ENCODE peak calls at places on chromosomes 1 and 21, in six cellular contexts. A, I, J, W, B and V are unnamed samples.

GRCh38 chr1:19353596-19353995 is 41.5 kb downstream of the SLC66A1 start:
- ATAC-seq in J (no peak), W (no peak), A (no peak), B (no peak), I (no peak), V (no peak)

GRCh38 chr1:186330758-186331157 is 44.3 kb downstream of the TPR start:
- ATAC-seq in I (no peak), A (peak), W (no peak), B (peak), J (no peak), V (no peak)

GRCh38 chr1:36349241-36349671 is 25.8 kb upstream of the EVA1B start:
- ATAC-seq in J (no peak), B (no peak), I (peak), A (no peak), W (no peak), V (no peak)

GRCh38 chr1:230050973-230051735 is 15.9 kb upstream of the GALNT2 start:
- ATAC-seq in I (no peak), W (no peak), J (no peak), A (no peak), B (no peak), V (no peak)

GRCh38 chr1:23283660-23284602 is 60.2 kb downstream of the HNRNPR start:
- ATAC-seq in W (no peak), B (no peak), I (no peak), J (peak), A (no peak), V (no peak)

GRCh38 chr1:10771789-10772188 is 24.7 kb downstream of the CASZ1 start:
- ATAC-seq in J (no peak), W (no peak), B (no peak), I (no peak), A (no peak), V (no peak)

GRCh38 chr1:36223373-36223995 is 759 bp upstream of the THRAP3 start:
- ATAC-seq in I (peak), A (no peak), W (peak), B (peak), J (peak), V (peak)

GRCh38 chr1:59178803-59179202 is 118.1 kb upstream of the FGGY start:
- ATAC-seq in A (no peak), J (no peak), I (no peak), W (no peak), B (no peak), V (no peak)

GRCh38 chr1:110098222-110099026 is 13.8 kb upstream of the UBL4B start:
- ATAC-seq in J (no peak), B (peak), A (no peak), I (no peak), W (no peak), V (no peak)

GRCh38 chr21:38984568-38984967 is 178.8 kb downstream of the ETS2 start:
- ATAC-seq in A (no peak), B (no peak), J (no peak), W (no peak), I (no peak), V (no peak)

GRCh38 chr1:35558374-35559316 is 1.0 kb downstream of the NCDN start:
- ATAC-seq in I (no peak), A (no peak), W (no peak), B (peak), J (no peak), V (no peak)

GRCh38 chr1:39779137-39779536 is 8.0 kb upstream of the OXCT2 start:
- ATAC-seq in I (no peak), B (no peak), J (no peak), W (no peak), A (no peak), V (no peak)

GRCh38 chr1:218350909-218351616 is 5.9 kb downstream of the TGFB2 start:
- ATAC-seq in W (no peak), J (no peak), I (no peak), B (no peak), A (no peak), V (no peak)

GRCh38 chr1:44144962-44145756 is 3.7 kb upstream of the KLF18 start:
- ATAC-seq in J (no peak), B (no peak), A (no peak), W (no peak), I (no peak), V (no peak)

GRCh38 chr1:117673405-117673804 is 67.6 kb downstream of the TENT5C start:
- ATAC-seq in A (peak), W (no peak), J (no peak), I (no peak), B (no peak), V (no peak)

GRCh38 chr1:45796946-45797345 is 6.5 kb upstream of the MAST2 start:
- ATAC-seq in A (no peak), W (no peak), I (no peak), J (no peak), B (no peak), V (no peak)

GRCh38 chr21:39561128-39561527 is 51.6 kb upstream of the B3GALT5 start:
- ATAC-seq in W (no peak), B (no peak), A (no peak), I (no peak), J (peak), V (no peak)

GRCh38 chr1:60678802-60679201 is 403.6 kb upstream of the NFIA start:
- ATAC-seq in A (no peak), W (no peak), B (no peak), J (no peak), I (no peak), V (no peak)

GRCh38 chr1:91684599-91685196 is 184.0 kb downstream of the CDC7 start:
- ATAC-seq in J (no peak), A (no peak), B (peak), W (no peak), I (peak), V (no peak)

GRCh38 chr1:156775799-156776198 is 8.5 kb downstream of the PRCC start:
- ATAC-seq in J (no peak), B (no peak), A (no peak), W (no peak), I (no peak), V (no peak)

GRCh38 chr1:19210772-19211549 is 895 bp upstream of the UBR4 start:
- ATAC-seq in I (no peak), J (no peak), W (no peak), B (peak), A (no peak), V (no peak)

GRCh38 chr1:51902456-51902855 is 23.9 kb upstream of the NRDC start:
- ATAC-seq in B (no peak), A (no peak), J (no peak), W (no peak), I (no peak), V (no peak)

GRCh38 chr1:17436380-17437174 is 2.9 kb downstream of the RCC2 start:
- ATAC-seq in A (no peak), I (no peak), B (no peak), J (no peak), W (no peak), V (no peak)

GRCh38 chr1:205309741-205310140 is 11.8 kb downstream of the NUAK2 start:
- ATAC-seq in I (no peak), J (no peak), W (no peak), B (no peak), A (no peak), V (no peak)

GRCh38 chr1:58931024-58931423 is 147.2 kb upstream of the JUN start:
- ATAC-seq in B (no peak), I (no peak), W (no peak), A (no peak), J (no peak), V (no peak)

GRCh38 chr1:181392613-181393170 is 90.6 kb upstream of the CACNA1E start:
- ATAC-seq in W (no peak), I (no peak), J (no peak), B (no peak), A (no peak), V (no peak)

GRCh38 chr1:181387702-181388101 is 95.6 kb upstream of the CACNA1E start:
- ATAC-seq in B (no peak), J (no peak), W (no peak), A (no peak), I (no peak), V (no peak)

GRCh38 chr1:181392133-181392532 is 91.2 kb upstream of the CACNA1E start:
- ATAC-seq in J (no peak), B (no peak), W (no peak), I (no peak), A (no peak), V (no peak)

GRCh38 chr1:181391297-181391905 is 91.9 kb upstream of the CACNA1E start:
- ATAC-seq in A (peak), B (peak), J (no peak), I (no peak), W (no peak), V (no peak)

GRCh38 chr1:181390350-181391080 is 92.8 kb upstream of the CACNA1E start:
- ATAC-seq in W (no peak), I (no peak), B (no peak), J (peak), A (peak), V (no peak)
- H3K27ac ChIP-seq in W (no peak), I (no peak), B (no peak), J (no peak), A (no peak), V (no peak)

GRCh38 chr1:6393400-6394187 is at the start of gene ACOT7:
- ATAC-seq in J (peak), A (peak), B (peak), I (peak), W (peak), V (peak)
- TF ChIP-seq POLR2A in J (peak), A (no peak), B (peak), I (peak), W (peak), V (peak)

DNA sequence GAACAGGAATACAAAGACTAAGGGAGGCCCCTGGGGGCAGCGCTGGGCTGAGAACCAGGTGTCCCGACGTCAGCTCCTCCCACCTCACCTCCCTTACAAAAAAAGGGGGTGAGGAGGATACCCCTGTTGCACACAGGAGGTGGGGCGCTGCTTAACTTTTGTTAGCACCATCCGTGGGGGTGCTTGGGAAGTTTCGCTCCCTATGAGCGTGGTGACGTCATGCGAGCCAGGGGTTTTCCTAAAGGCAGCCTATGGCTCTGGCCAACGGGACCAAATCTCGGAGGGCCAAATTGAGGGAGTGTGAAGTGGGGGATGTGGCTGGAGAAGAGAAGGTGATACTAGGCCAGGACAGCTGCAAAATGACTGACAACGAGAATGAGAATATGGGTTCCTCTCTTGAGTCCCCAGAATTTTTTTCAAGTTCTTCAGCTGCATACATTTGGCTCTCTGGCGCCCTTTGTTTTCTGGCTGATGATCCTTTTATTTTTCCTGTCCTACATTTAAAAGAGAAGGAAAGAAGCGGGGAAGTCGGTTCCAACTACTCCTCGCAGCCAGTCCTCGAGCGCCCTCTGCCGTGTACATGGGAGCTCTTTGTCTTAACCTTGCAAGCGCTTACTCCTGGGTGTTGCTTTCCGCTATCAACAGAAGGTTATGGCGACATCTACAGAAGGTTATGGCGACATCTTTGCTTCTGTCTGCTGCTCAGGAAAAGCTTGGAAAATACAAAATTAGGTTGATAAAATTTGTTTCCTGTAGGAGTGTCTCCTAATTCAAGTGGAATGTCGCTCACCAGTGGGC is 48.0 kb upstream of the ZC3H11B start:
- ATAC-seq in A (peak), W (peak), B (peak), J (peak), I (peak), V (peak)
- H3K27ac ChIP-seq in A (no peak), W (peak), B (no peak), J (no peak), I (no peak), V (no peak)

DNA sequence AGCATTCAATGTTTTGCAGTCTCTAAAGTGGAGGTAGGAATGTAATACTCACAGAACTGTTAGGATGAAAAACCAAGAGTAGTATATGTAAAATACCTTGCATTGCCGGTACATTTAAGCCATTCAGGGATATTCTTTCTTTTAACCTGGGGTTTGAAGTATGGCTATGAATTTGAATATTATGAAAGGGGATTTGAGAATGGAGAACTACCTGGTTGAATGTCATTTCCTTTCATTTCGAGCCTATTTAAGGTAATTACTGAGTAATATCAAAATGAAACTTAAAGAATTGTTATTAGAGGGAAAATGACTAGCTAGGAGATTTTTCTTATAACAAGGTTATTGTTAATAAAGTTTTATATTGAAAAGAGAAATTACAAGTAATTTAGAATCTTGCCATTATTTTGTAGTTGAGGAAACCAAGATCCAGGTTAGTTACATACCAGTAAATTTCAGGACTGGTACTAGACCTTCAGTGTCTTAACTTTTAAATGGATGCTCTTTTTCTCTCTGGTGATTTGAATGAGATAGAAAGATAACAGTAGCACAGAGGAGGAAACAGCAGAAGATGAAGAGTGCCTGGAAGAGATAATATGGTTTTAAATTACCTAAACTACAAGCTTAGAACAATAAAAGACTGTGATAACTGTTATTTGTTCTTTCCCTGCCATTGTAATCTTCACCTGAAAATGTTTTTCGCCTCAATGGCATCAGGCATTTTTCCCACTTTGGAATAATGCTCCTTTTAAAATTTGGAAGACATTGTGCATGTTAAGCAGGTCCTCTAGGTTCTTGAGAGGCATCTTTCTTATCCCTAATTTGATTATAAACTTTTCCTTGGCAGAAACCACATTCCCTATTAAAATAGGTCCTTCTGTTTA is 103.2 kb downstream of the PKN2 start:
- ATAC-seq in B (no peak), J (no peak), I (no peak), A (no peak), W (no peak), V (no peak)
- TF ChIP-seq POLR2A in B (no peak), J (no peak), I (no peak), A (no peak), W (no peak), V (no peak)

GRCh38 chr21:28767523-28767922 is 225.2 kb downstream of the LTN1 start:
- ATAC-seq in W (no peak), B (no peak), J (no peak), A (no peak), I (no peak), V (no peak)

GRCh38 chr21:28769683-28770082 is 223.0 kb downstream of the LTN1 start:
- ATAC-seq in I (no peak), W (no peak), J (no peak), B (no peak), A (no peak), V (no peak)

GRCh38 chr21:28770867-28771661 is 221.6 kb downstream of the LTN1 start:
- ATAC-seq in A (no peak), W (no peak), B (no peak), I (peak), J (no peak), V (peak)

GRCh38 chr21:28771790-28772501 is 220.7 kb downstream of the LTN1 start:
- ATAC-seq in B (no peak), J (no peak), A (no peak), I (peak), W (no peak), V (peak)

DNA sequence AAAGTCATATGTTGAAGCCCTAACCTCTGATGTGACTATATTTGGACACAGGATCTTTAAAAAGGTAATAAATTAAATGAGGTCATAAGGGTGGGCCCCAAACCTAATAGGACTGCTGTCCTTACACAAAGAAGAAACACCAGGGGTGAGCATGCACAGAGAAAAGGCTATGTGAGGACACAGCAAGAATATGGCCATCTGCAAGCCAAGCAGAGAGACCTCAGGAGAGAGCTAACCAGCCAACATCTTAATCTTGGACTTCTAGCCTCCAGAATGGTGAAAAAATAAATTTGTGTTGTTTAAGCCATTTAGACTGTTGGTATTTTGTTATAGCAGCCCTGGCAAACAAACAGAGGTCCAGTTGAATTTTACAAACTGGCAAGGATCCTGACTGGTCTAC is 223.9 kb downstream of the LTN1 start:
- ATAC-seq in A (no peak), W (no peak), B (no peak), I (no peak), J (no peak), V (no peak)
- H3K27ac ChIP-seq in A (no peak), W (no peak), B (no peak), I (no peak), J (no peak), V (peak)

DNA sequence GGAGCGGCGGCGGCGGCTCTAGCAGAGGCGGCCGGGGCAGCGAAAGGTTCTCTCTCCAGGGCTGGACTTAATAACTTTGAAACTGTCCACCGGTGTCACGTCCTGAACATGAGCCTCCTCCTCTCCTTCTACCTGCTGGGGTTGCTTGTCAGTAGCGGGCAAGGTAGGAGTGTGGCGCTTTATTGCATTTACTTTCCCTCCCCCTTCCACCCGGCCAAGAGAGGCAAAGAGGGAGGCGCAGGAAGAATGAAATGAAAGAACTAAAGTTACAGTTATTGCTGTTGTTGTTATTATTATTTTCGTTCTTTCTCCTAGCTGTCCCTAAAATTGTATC is 214 bp downstream of the NCAM2 start:
- ATAC-seq in J (peak), I (peak), W (no peak), B (peak), A (no peak), V (no peak)
- TF ChIP-seq POLR2A in J (no peak), I (no peak), W (no peak), B (no peak), A (no peak), V (no peak)

GRCh38 chr1:150006881-150007401 is 3.6 kb downstream of the OTUD7B start:
- ATAC-seq in B (peak), W (no peak), J (no peak), I (no peak), A (no peak), V (no peak)

GRCh38 chr1:150009604-150010387 is 730 bp downstream of the OTUD7B start:
- ATAC-seq in B (peak), A (peak), W (peak), I (peak), J (peak), V (peak)

GRCh38 chr1:150012611-150013010 is 2.1 kb upstream of the OTUD7B start:
- ATAC-seq in I (no peak), B (no peak), W (no peak), J (no peak), A (no peak), V (no peak)

GRCh38 chr1:150008699-150009098 is 1.8 kb downstream of the OTUD7B start:
- ATAC-seq in B (no peak), W (no peak), I (no peak), A (no peak), J (no peak), V (no peak)

DNA sequence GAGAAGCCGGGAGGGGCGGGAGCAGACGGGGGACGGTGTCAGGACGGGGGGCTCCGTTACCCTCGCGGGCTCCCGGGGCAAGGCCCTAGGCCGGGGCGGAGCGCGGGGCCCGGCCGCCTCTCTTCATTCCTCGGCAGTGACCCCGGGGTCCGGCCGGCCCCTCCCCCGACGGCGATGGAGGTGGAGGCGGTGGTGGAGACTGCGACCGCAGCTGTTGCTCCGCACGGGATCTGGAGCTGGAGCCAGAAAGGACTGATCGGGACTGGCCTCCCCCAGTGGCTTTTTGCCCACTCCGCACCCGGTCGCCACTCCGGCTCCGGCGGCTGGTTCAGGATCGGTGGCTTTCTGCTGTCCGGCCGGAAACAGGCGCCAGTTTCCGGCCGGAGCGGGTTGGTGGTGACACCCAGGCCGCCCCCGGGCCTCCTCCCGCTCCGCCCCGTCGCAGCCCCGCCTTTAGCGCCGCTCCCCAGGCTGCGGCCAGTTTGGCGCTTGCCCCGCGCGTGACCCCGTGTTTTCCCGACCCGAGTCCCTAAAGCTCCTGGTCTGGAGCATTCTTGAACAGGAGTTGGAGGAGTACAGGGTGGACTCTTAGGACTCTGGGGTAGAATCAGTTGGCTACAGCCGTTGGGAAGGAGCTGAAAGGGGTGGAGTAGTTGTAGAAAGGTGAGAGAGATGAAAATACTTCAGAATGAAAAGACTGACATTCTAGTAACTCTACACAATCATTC is at the start of gene OTUD7B:
- ATAC-seq in B (peak), W (peak), J (peak), I (peak), A (peak), V (peak)
- H3K27ac ChIP-seq in B (peak), W (peak), J (peak), I (peak), A (peak), V (peak)